ENCODE peak calls at places on chromosomes 5 and 9, in ten cellular contexts. Y, J, P, M, Q, H, X, U, S and E are unnamed samples.

GRCh38 chr9:74147906-74148305 is 349.2 kb upstream of the RORB start:
- DNase-seq in J (no peak), M (no peak), Y (no peak), H (no peak), Q (no peak), S (no peak), P (no peak), X (no peak), U (no peak), E (no peak)

GRCh38 chr5:3740546-3741371 is 145.1 kb downstream of the IRX1 start:
- DNase-seq in Q (no peak), Y (no peak), S (no peak), P (no peak), U (no peak), H (no peak), M (no peak), J (no peak), X (no peak), E (no peak)

GRCh38 chr5:13745508-13745907 is 199.0 kb downstream of the DNAH5 start:
- DNase-seq in H (no peak), U (no peak), Q (no peak), X (no peak), M (no peak), P (no peak), Y (peak; percentile 30), J (no peak), S (no peak), E (no peak)

GRCh38 chr9:136587145-136587943 is 41.5 kb upstream of the NOTCH1 start:
- DNase-seq in S (no peak), X (peak; percentile 90), P (peak; percentile 84), H (no peak), U (peak; percentile 80), Y (peak; percentile 66), Q (peak; percentile 78), J (no peak), M (peak; percentile 65), E (peak; percentile 57)

GRCh38 chr9:72361227-72361626 is 3.8 kb downstream of the ZFAND5 start:
- DNase-seq in J (no peak), X (no peak), P (no peak), H (no peak), Y (peak; percentile 41), U (no peak), S (no peak), Q (no peak), M (no peak), E (no peak)

GRCh38 chr5:128667751-128668150 is 129.7 kb upstream of the FBN2 start:
- DNase-seq in X (no peak), J (no peak), H (no peak), S (no peak), P (no peak), Y (no peak), M (no peak), Q (no peak), U (no peak), E (no peak)

GRCh38 chr9:92617951-92618510 is 51.9 kb downstream of the IPPK start:
- DNase-seq in U (no peak), P (no peak), Q (no peak), M (no peak), Y (no peak), X (no peak), H (no peak), S (no peak), J (no peak), E (no peak)

GRCh38 chr5:88657166-88657565 is 225.8 kb downstream of the MEF2C start:
- DNase-seq in X (no peak), S (no peak), H (no peak), Q (no peak), P (no peak), U (no peak), J (no peak), Y (no peak), M (no peak), E (no peak)

GRCh38 chr5:74641014-74641777 is 668 bp upstream of the ENC1 start:
- DNase-seq in U (peak; percentile 74), Q (peak; percentile 77), J (peak; percentile 60), Y (peak; percentile 80), X (peak; percentile 78), M (peak; percentile 93), H (peak; percentile 74), S (peak; percentile 42), P (peak; percentile 90), E (peak; percentile 75)

GRCh38 chr5:110727025-110727314 is 499 bp upstream of the TMEM232 start:
- DNase-seq in Q (no peak), X (no peak), P (no peak), J (no peak), S (no peak), U (no peak), M (no peak), Y (peak; percentile 17), H (no peak), E (no peak)

DNA sequence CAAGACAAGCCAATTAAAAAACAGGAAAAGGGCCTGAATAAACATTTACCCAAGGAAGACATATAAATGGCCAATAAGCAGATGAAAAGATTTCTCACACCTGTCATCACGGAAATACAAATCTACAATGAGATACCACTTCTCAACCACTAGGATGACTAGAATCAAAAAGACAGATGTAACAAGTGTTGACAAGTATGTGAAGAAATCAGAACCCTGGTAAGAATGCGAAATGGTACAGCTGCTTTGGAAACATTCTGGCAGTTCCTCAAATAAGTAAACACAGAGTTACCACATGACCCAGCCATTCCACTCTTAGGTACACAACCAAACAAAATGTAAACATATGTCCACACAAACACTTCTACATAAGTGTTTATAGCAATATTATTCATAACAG is 32.5 kb downstream of the LEAP2 start:
- DNase-seq in Y (peak; percentile 74), S (no peak), P (no peak), U (no peak), Q (no peak), H (no peak), X (no peak), J (no peak), M (no peak), E (no peak)
- TF ChIP-seq CTCF in Y (peak; percentile 11), S (no peak), P (peak; percentile 16), U (peak; percentile 40), Q (peak; percentile 29), H (no peak), X (no peak), J (no peak), M (no peak), E (peak; percentile 33)

GRCh38 chr5:107894361-107894760 is 223.6 kb upstream of the EFNA5 start:
- DNase-seq in J (no peak), Y (peak; percentile 17), P (no peak), M (no peak), S (no peak), U (no peak), Q (no peak), X (no peak), H (no peak), E (no peak)

GRCh38 chr5:107889387-107889786 is 218.7 kb upstream of the EFNA5 start:
- DNase-seq in Y (peak; percentile 45), Q (no peak), X (peak; percentile 17), M (no peak), H (no peak), S (no peak), J (no peak), U (no peak), P (no peak), E (no peak)

GRCh38 chr5:107888541-107888940 is 217.8 kb upstream of the EFNA5 start:
- DNase-seq in M (no peak), X (no peak), H (no peak), Q (no peak), U (no peak), J (no peak), P (no peak), Y (no peak), S (no peak), E (no peak)

GRCh38 chr5:107893642-107894041 is 222.9 kb upstream of the EFNA5 start:
- DNase-seq in P (no peak), X (no peak), S (no peak), J (no peak), H (no peak), Q (no peak), U (no peak), Y (peak; percentile 77), M (no peak), E (no peak)
- TF ChIP-seq CTCF in P (no peak), X (no peak), S (no peak), J (no peak), H (no peak), Q (no peak), U (no peak), Y (no peak), M (no peak), E (no peak)

DNA sequence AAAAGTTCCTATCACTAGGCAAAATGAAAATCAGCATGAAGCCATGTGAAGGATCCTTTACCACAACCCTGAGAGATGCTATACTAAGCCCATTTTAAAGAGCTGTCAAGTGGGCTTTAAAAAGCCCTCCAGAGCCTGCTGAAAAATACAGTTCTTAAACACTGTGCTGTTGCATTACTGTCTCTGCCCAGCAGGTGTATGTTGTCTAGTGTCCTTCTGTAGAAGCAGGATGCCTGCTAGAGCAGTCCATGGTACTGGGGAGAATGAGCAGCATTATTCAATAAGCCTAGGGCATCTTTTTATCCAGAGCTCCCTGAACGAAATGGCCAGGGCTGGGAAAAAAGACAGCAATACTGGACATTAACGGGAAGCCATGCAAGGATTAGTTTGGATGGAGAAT is 126.2 kb upstream of the PLCXD3 start:
- DNase-seq in P (no peak), U (peak; percentile 33), Q (no peak), J (no peak), Y (peak; percentile 69), H (no peak), X (peak; percentile 22), M (no peak), S (no peak), E (peak; percentile 7)
- TF ChIP-seq CTCF in P (peak; percentile 15), U (peak; percentile 70), Q (no peak), J (no peak), Y (peak; percentile 62), H (no peak), X (peak; percentile 47), M (no peak), S (no peak), E (peak; percentile 51)

DNA sequence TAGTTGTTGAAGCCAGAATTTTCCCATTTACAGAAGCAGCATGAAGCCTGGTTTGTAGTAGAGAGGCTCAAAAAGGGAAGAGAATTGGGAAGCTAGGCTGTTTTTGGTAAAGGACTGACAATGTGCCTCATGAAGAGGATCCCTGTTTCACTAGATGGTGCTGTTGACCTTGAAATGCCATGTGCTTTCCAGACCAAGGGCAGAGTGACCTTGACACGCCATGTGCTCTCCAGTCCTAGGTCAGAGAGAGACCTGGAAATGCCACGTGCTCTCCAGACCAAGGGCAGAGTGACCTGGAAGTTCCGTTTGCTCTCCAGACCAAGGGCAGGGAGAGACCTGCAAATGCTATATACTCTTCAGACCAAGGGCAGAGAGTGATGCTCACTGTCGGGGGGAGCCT is 32.0 kb downstream of the UNC13B start:
- DNase-seq in M (no peak), Y (peak; percentile 24), S (no peak), Q (no peak), H (no peak), X (no peak), U (no peak), P (no peak), J (no peak), E (no peak)
- TF ChIP-seq CTCF in M (no peak), Y (peak; percentile 42), S (no peak), Q (no peak), H (no peak), X (no peak), U (no peak), P (no peak), J (no peak), E (no peak)